ENCODE peak calls at places on chromosomes 13 and 19, in eight cellular contexts. X is lower leg skin; A is kidney epithelial cell; E is AG04450; J is stimulated activated CD4-positive, alpha-beta T cell treated with anti-CD3 and anti-CD28 coated beads, Interleukin-1b, Interleukin-23, amount 100 ng/mL, for 24 hours; Y is activated CD8-positive, alpha-beta memory T cell treated with anti-CD3 and anti-CD28 coated beads for 48 hours; P is type B pancreatic cell; S is NCI-H345. Q is an unnamed sample.

GRCh38 chr19:12884926-12885748 is 1.9 kb downstream of the KLF1 start:
- DNase-seq in X (peak; percentile 70), A (no peak), E (no peak), J (peak; percentile 73), Y (peak; percentile 75), P (peak; percentile 86), S (peak; percentile 79), Q (peak; percentile 100)

GRCh38 chr13:20127563-20128458 is 33.0 kb downstream of the GJA3 start:
- DNase-seq in X (peak; percentile 36), A (no peak), E (no peak), J (no peak), Y (peak; percentile 13), P (no peak), S (no peak), Q (no peak)

GRCh38 chr13:92463134-92463533 is 763.5 kb upstream of the GPC6 start:
- DNase-seq in X (no peak), A (no peak), E (no peak), J (no peak), Y (no peak), P (no peak), S (peak; percentile 84), Q (peak; percentile 91)

GRCh38 chr19:18191640-18192062 is 1.4 kb upstream of the MPV17L2 start:
- DNase-seq in X (no peak), A (no peak), E (no peak), J (no peak), Y (no peak), P (no peak), S (no peak), Q (no peak)

GRCh38 chr13:72507394-72508199 is 219.8 kb downstream of the MZT1 start:
- DNase-seq in X (no peak), A (no peak), E (no peak), J (no peak), Y (no peak), P (no peak), S (no peak), Q (no peak)

GRCh38 chr19:7263521-7263920 is 30.7 kb downstream of the INSR start:
- DNase-seq in X (no peak), A (no peak), E (no peak), J (no peak), Y (no peak), P (no peak), S (no peak), Q (no peak)

GRCh38 chr13:51761638-51762350 is 42.2 kb downstream of the DHRS12 start:
- DNase-seq in X (no peak), A (no peak), E (no peak), J (no peak), Y (no peak), P (no peak), S (no peak), Q (no peak)

GRCh38 chr13:39496487-39496998 is 106.5 kb downstream of the LHFPL6 start:
- DNase-seq in X (no peak), A (no peak), E (no peak), J (no peak), Y (no peak), P (no peak), S (peak; percentile 45), Q (peak; percentile 98)

GRCh38 chr13:21638319-21639282 is 32.3 kb upstream of the FGF9 start:
- DNase-seq in X (peak; percentile 18), A (no peak), E (no peak), J (no peak), Y (no peak), P (no peak), S (peak; percentile 43), Q (no peak)

GRCh38 chr13:80469841-80470378 is 129.0 kb upstream of the SPRY2 start:
- DNase-seq in X (peak; percentile 89), A (peak; percentile 12), E (no peak), J (no peak), Y (no peak), P (no peak), S (no peak), Q (no peak)

GRCh38 chr19:34662919-34663318 is 14.0 kb downstream of the SCGB2B2 start:
- DNase-seq in X (no peak), A (no peak), E (no peak), J (no peak), Y (no peak), P (no peak), S (peak; percentile 52), Q (peak; percentile 33)

GRCh38 chr19:10315335-10316214 is at the start of gene FDX2:
- DNase-seq in X (peak; percentile 80), A (no peak), E (no peak), J (peak; percentile 82), Y (peak; percentile 79), P (peak; percentile 92), S (peak; percentile 92), Q (peak; percentile 98)